ENCODE peak calls at places on chromosome 9, in nine cellular contexts. One of them, this sample, is unnamed.

GRCh38 chr9:115035872-115036612 is 81.9 kb downstream of the TNC start:
- DNase-seq in CD8-positive, alpha-beta memory T cell: no peak
- DNase-seq in HuH-7.5: no peak
- DNase-seq in activated CD4-positive, alpha-beta T cell treated with anti-CD3 and anti-CD28 coated beads, Interleukin-2, amount 50 U/mL, for 48 hours: peak; percentile 56
- DNase-seq in astrocyte of the spinal cord: peak; percentile 87
- DNase-seq in WERI-Rb-1: no peak
- DNase-seq in stimulated activated CD4-positive, alpha-beta T cell treated with anti-CD3 and anti-CD28 coated beads, Interleukin-12 subunit alpha, Interleukin-12 subunit beta, amount 100 ng/mL, for 48 hours: peak; percentile 56
- DNase-seq in IMR-90: peak; percentile 86
- DNase-seq in substantia nigra: no peak
- DNase-seq in this sample: no peak

GRCh38 chr9:82532504-82532903 is 530.4 kb downstream of the RASEF start:
- DNase-seq in HuH-7.5: no peak
- DNase-seq in astrocyte of the spinal cord: no peak
- DNase-seq in IMR-90: peak; percentile 19
- DNase-seq in activated CD4-positive, alpha-beta T cell treated with anti-CD3 and anti-CD28 coated beads, Interleukin-2, amount 50 U/mL, for 48 hours: no peak
- DNase-seq in substantia nigra: no peak
- DNase-seq in stimulated activated CD4-positive, alpha-beta T cell treated with anti-CD3 and anti-CD28 coated beads, Interleukin-12 subunit alpha, Interleukin-12 subunit beta, amount 100 ng/mL, for 48 hours: no peak
- DNase-seq in WERI-Rb-1: no peak
- DNase-seq in CD8-positive, alpha-beta memory T cell: no peak
- DNase-seq in this sample: no peak

GRCh38 chr9:125190371-125190801 is 783 bp upstream of the PPP6C start:
- DNase-seq in IMR-90: no peak
- DNase-seq in WERI-Rb-1: no peak
- DNase-seq in stimulated activated CD4-positive, alpha-beta T cell treated with anti-CD3 and anti-CD28 coated beads, Interleukin-12 subunit alpha, Interleukin-12 subunit beta, amount 100 ng/mL, for 48 hours: peak; percentile 8
- DNase-seq in activated CD4-positive, alpha-beta T cell treated with anti-CD3 and anti-CD28 coated beads, Interleukin-2, amount 50 U/mL, for 48 hours: peak; percentile 33
- DNase-seq in substantia nigra: no peak
- DNase-seq in CD8-positive, alpha-beta memory T cell: no peak
- DNase-seq in HuH-7.5: no peak
- DNase-seq in astrocyte of the spinal cord: no peak
- DNase-seq in this sample: no peak

GRCh38 chr9:37446401-37446800 is 18.8 kb downstream of the ZBTB5 start:
- DNase-seq in astrocyte of the spinal cord: no peak
- DNase-seq in WERI-Rb-1: peak; percentile 38
- DNase-seq in IMR-90: no peak
- DNase-seq in stimulated activated CD4-positive, alpha-beta T cell treated with anti-CD3 and anti-CD28 coated beads, Interleukin-12 subunit alpha, Interleukin-12 subunit beta, amount 100 ng/mL, for 48 hours: no peak
- DNase-seq in activated CD4-positive, alpha-beta T cell treated with anti-CD3 and anti-CD28 coated beads, Interleukin-2, amount 50 U/mL, for 48 hours: no peak
- DNase-seq in substantia nigra: no peak
- DNase-seq in CD8-positive, alpha-beta memory T cell: no peak
- DNase-seq in HuH-7.5: no peak
- DNase-seq in this sample: no peak

GRCh38 chr9:76562511-76562911 is 103.5 kb downstream of the GCNT1 start:
- DNase-seq in CD8-positive, alpha-beta memory T cell: no peak
- DNase-seq in IMR-90: peak; percentile 59
- DNase-seq in substantia nigra: no peak
- DNase-seq in stimulated activated CD4-positive, alpha-beta T cell treated with anti-CD3 and anti-CD28 coated beads, Interleukin-12 subunit alpha, Interleukin-12 subunit beta, amount 100 ng/mL, for 48 hours: no peak
- DNase-seq in HuH-7.5: no peak
- DNase-seq in activated CD4-positive, alpha-beta T cell treated with anti-CD3 and anti-CD28 coated beads, Interleukin-2, amount 50 U/mL, for 48 hours: no peak
- DNase-seq in WERI-Rb-1: no peak
- DNase-seq in astrocyte of the spinal cord: peak; percentile 37
- DNase-seq in this sample: no peak

GRCh38 chr9:132049323-132049882 is 30.3 kb downstream of the MED27 start:
- DNase-seq in activated CD4-positive, alpha-beta T cell treated with anti-CD3 and anti-CD28 coated beads, Interleukin-2, amount 50 U/mL, for 48 hours: no peak
- DNase-seq in substantia nigra: peak; percentile 51
- DNase-seq in IMR-90: no peak
- DNase-seq in HuH-7.5: no peak
- DNase-seq in astrocyte of the spinal cord: no peak
- DNase-seq in CD8-positive, alpha-beta memory T cell: no peak
- DNase-seq in stimulated activated CD4-positive, alpha-beta T cell treated with anti-CD3 and anti-CD28 coated beads, Interleukin-12 subunit alpha, Interleukin-12 subunit beta, amount 100 ng/mL, for 48 hours: no peak
- DNase-seq in WERI-Rb-1: no peak
- DNase-seq in this sample: no peak

GRCh38 chr9:76987594-76988200 is 31.8 kb upstream of the FOXB2 start:
- DNase-seq in CD8-positive, alpha-beta memory T cell: no peak
- DNase-seq in substantia nigra: peak; percentile 5
- DNase-seq in WERI-Rb-1: peak; percentile 55
- DNase-seq in IMR-90: peak; percentile 44
- DNase-seq in astrocyte of the spinal cord: peak; percentile 43
- DNase-seq in HuH-7.5: peak; percentile 15
- DNase-seq in stimulated activated CD4-positive, alpha-beta T cell treated with anti-CD3 and anti-CD28 coated beads, Interleukin-12 subunit alpha, Interleukin-12 subunit beta, amount 100 ng/mL, for 48 hours: no peak
- DNase-seq in activated CD4-positive, alpha-beta T cell treated with anti-CD3 and anti-CD28 coated beads, Interleukin-2, amount 50 U/mL, for 48 hours: no peak
- DNase-seq in this sample: no peak

GRCh38 chr9:100591639-100592412 is 13.9 kb downstream of the CAVIN4 start:
- DNase-seq in WERI-Rb-1: no peak
- DNase-seq in HuH-7.5: no peak
- DNase-seq in CD8-positive, alpha-beta memory T cell: no peak
- DNase-seq in activated CD4-positive, alpha-beta T cell treated with anti-CD3 and anti-CD28 coated beads, Interleukin-2, amount 50 U/mL, for 48 hours: no peak
- DNase-seq in IMR-90: no peak
- DNase-seq in astrocyte of the spinal cord: no peak
- DNase-seq in stimulated activated CD4-positive, alpha-beta T cell treated with anti-CD3 and anti-CD28 coated beads, Interleukin-12 subunit alpha, Interleukin-12 subunit beta, amount 100 ng/mL, for 48 hours: no peak
- DNase-seq in substantia nigra: no peak
- DNase-seq in this sample: no peak

GRCh38 chr9:74458832-74459231 is 38.3 kb upstream of the RORB start:
- DNase-seq in HuH-7.5: no peak
- DNase-seq in CD8-positive, alpha-beta memory T cell: no peak
- DNase-seq in activated CD4-positive, alpha-beta T cell treated with anti-CD3 and anti-CD28 coated beads, Interleukin-2, amount 50 U/mL, for 48 hours: no peak
- DNase-seq in astrocyte of the spinal cord: no peak
- DNase-seq in stimulated activated CD4-positive, alpha-beta T cell treated with anti-CD3 and anti-CD28 coated beads, Interleukin-12 subunit alpha, Interleukin-12 subunit beta, amount 100 ng/mL, for 48 hours: no peak
- DNase-seq in WERI-Rb-1: no peak
- DNase-seq in substantia nigra: no peak
- DNase-seq in IMR-90: no peak
- DNase-seq in this sample: no peak

GRCh38 chr9:109311281-109311680 is 9.6 kb downstream of the EPB41L4B start:
- DNase-seq in astrocyte of the spinal cord: peak; percentile 36
- DNase-seq in substantia nigra: no peak
- DNase-seq in stimulated activated CD4-positive, alpha-beta T cell treated with anti-CD3 and anti-CD28 coated beads, Interleukin-12 subunit alpha, Interleukin-12 subunit beta, amount 100 ng/mL, for 48 hours: no peak
- DNase-seq in activated CD4-positive, alpha-beta T cell treated with anti-CD3 and anti-CD28 coated beads, Interleukin-2, amount 50 U/mL, for 48 hours: no peak
- DNase-seq in CD8-positive, alpha-beta memory T cell: no peak
- DNase-seq in HuH-7.5: no peak
- DNase-seq in WERI-Rb-1: no peak
- DNase-seq in IMR-90: peak; percentile 27
- DNase-seq in this sample: no peak

GRCh38 chr9:27945386-27945785 is 372.1 kb upstream of the C9orf72 start:
- DNase-seq in IMR-90: no peak
- DNase-seq in substantia nigra: no peak
- DNase-seq in WERI-Rb-1: no peak
- DNase-seq in activated CD4-positive, alpha-beta T cell treated with anti-CD3 and anti-CD28 coated beads, Interleukin-2, amount 50 U/mL, for 48 hours: no peak
- DNase-seq in CD8-positive, alpha-beta memory T cell: no peak
- DNase-seq in stimulated activated CD4-positive, alpha-beta T cell treated with anti-CD3 and anti-CD28 coated beads, Interleukin-12 subunit alpha, Interleukin-12 subunit beta, amount 100 ng/mL, for 48 hours: no peak
- DNase-seq in astrocyte of the spinal cord: peak; percentile 38
- DNase-seq in HuH-7.5: no peak
- DNase-seq in this sample: no peak

GRCh38 chr9:98787766-98788335 is 8.5 kb downstream of the ANKS6 start:
- DNase-seq in WERI-Rb-1: no peak
- DNase-seq in IMR-90: no peak
- DNase-seq in HuH-7.5: no peak
- DNase-seq in astrocyte of the spinal cord: no peak
- DNase-seq in CD8-positive, alpha-beta memory T cell: no peak
- DNase-seq in substantia nigra: no peak
- DNase-seq in activated CD4-positive, alpha-beta T cell treated with anti-CD3 and anti-CD28 coated beads, Interleukin-2, amount 50 U/mL, for 48 hours: no peak
- DNase-seq in stimulated activated CD4-positive, alpha-beta T cell treated with anti-CD3 and anti-CD28 coated beads, Interleukin-12 subunit alpha, Interleukin-12 subunit beta, amount 100 ng/mL, for 48 hours: no peak
- DNase-seq in this sample: no peak

GRCh38 chr9:87518702-87519335 is 21.2 kb downstream of the DAPK1 start:
- DNase-seq in IMR-90: no peak
- DNase-seq in HuH-7.5: no peak
- DNase-seq in activated CD4-positive, alpha-beta T cell treated with anti-CD3 and anti-CD28 coated beads, Interleukin-2, amount 50 U/mL, for 48 hours: no peak
- DNase-seq in CD8-positive, alpha-beta memory T cell: no peak
- DNase-seq in stimulated activated CD4-positive, alpha-beta T cell treated with anti-CD3 and anti-CD28 coated beads, Interleukin-12 subunit alpha, Interleukin-12 subunit beta, amount 100 ng/mL, for 48 hours: no peak
- DNase-seq in substantia nigra: no peak
- DNase-seq in astrocyte of the spinal cord: no peak
- DNase-seq in WERI-Rb-1: no peak
- DNase-seq in this sample: no peak

GRCh38 chr9:93288891-93289883 is 105.2 kb downstream of the WNK2 start:
- DNase-seq in HuH-7.5: peak; percentile 97
- DNase-seq in activated CD4-positive, alpha-beta T cell treated with anti-CD3 and anti-CD28 coated beads, Interleukin-2, amount 50 U/mL, for 48 hours: no peak
- DNase-seq in CD8-positive, alpha-beta memory T cell: no peak
- DNase-seq in WERI-Rb-1: no peak
- DNase-seq in stimulated activated CD4-positive, alpha-beta T cell treated with anti-CD3 and anti-CD28 coated beads, Interleukin-12 subunit alpha, Interleukin-12 subunit beta, amount 100 ng/mL, for 48 hours: no peak
- DNase-seq in IMR-90: peak; percentile 62
- DNase-seq in substantia nigra: no peak
- DNase-seq in astrocyte of the spinal cord: no peak
- DNase-seq in this sample: no peak

GRCh38 chr9:73269430-73270101 is 117.9 kb downstream of the ANXA1 start:
- DNase-seq in CD8-positive, alpha-beta memory T cell: no peak
- DNase-seq in astrocyte of the spinal cord: peak; percentile 58
- DNase-seq in IMR-90: peak; percentile 2
- DNase-seq in HuH-7.5: peak; percentile 5
- DNase-seq in substantia nigra: no peak
- DNase-seq in activated CD4-positive, alpha-beta T cell treated with anti-CD3 and anti-CD28 coated beads, Interleukin-2, amount 50 U/mL, for 48 hours: no peak
- DNase-seq in stimulated activated CD4-positive, alpha-beta T cell treated with anti-CD3 and anti-CD28 coated beads, Interleukin-12 subunit alpha, Interleukin-12 subunit beta, amount 100 ng/mL, for 48 hours: no peak
- DNase-seq in WERI-Rb-1: no peak
- DNase-seq in this sample: no peak

GRCh38 chr9:134961331-134962064 is 43.8 kb upstream of the FCN1 start:
- DNase-seq in CD8-positive, alpha-beta memory T cell: no peak
- DNase-seq in activated CD4-positive, alpha-beta T cell treated with anti-CD3 and anti-CD28 coated beads, Interleukin-2, amount 50 U/mL, for 48 hours: no peak
- DNase-seq in astrocyte of the spinal cord: no peak
- DNase-seq in WERI-Rb-1: peak; percentile 6
- DNase-seq in substantia nigra: no peak
- DNase-seq in IMR-90: no peak
- DNase-seq in HuH-7.5: no peak
- DNase-seq in stimulated activated CD4-positive, alpha-beta T cell treated with anti-CD3 and anti-CD28 coated beads, Interleukin-12 subunit alpha, Interleukin-12 subunit beta, amount 100 ng/mL, for 48 hours: no peak
- DNase-seq in this sample: no peak

GRCh38 chr9:100222674-100223073 is 123.6 kb downstream of the INVS start:
- DNase-seq in IMR-90: peak; percentile 53
- DNase-seq in CD8-positive, alpha-beta memory T cell: no peak
- DNase-seq in activated CD4-positive, alpha-beta T cell treated with anti-CD3 and anti-CD28 coated beads, Interleukin-2, amount 50 U/mL, for 48 hours: no peak
- DNase-seq in HuH-7.5: no peak
- DNase-seq in WERI-Rb-1: no peak
- DNase-seq in stimulated activated CD4-positive, alpha-beta T cell treated with anti-CD3 and anti-CD28 coated beads, Interleukin-12 subunit alpha, Interleukin-12 subunit beta, amount 100 ng/mL, for 48 hours: no peak
- DNase-seq in astrocyte of the spinal cord: peak; percentile 58
- DNase-seq in substantia nigra: no peak
- DNase-seq in this sample: no peak

GRCh38 chr9:88258587-88258986 is 120.3 kb upstream of the SPATA31C2 start:
- DNase-seq in substantia nigra: no peak
- DNase-seq in activated CD4-positive, alpha-beta T cell treated with anti-CD3 and anti-CD28 coated beads, Interleukin-2, amount 50 U/mL, for 48 hours: no peak
- DNase-seq in HuH-7.5: no peak
- DNase-seq in WERI-Rb-1: no peak
- DNase-seq in stimulated activated CD4-positive, alpha-beta T cell treated with anti-CD3 and anti-CD28 coated beads, Interleukin-12 subunit alpha, Interleukin-12 subunit beta, amount 100 ng/mL, for 48 hours: no peak
- DNase-seq in IMR-90: no peak
- DNase-seq in CD8-positive, alpha-beta memory T cell: no peak
- DNase-seq in astrocyte of the spinal cord: peak; percentile 28
- DNase-seq in this sample: no peak

GRCh38 chr9:80376180-80376579 is 804.4 kb downstream of the TLE4 start:
- DNase-seq in activated CD4-positive, alpha-beta T cell treated with anti-CD3 and anti-CD28 coated beads, Interleukin-2, amount 50 U/mL, for 48 hours: no peak
- DNase-seq in HuH-7.5: no peak
- DNase-seq in CD8-positive, alpha-beta memory T cell: no peak
- DNase-seq in stimulated activated CD4-positive, alpha-beta T cell treated with anti-CD3 and anti-CD28 coated beads, Interleukin-12 subunit alpha, Interleukin-12 subunit beta, amount 100 ng/mL, for 48 hours: no peak
- DNase-seq in astrocyte of the spinal cord: no peak
- DNase-seq in WERI-Rb-1: no peak
- DNase-seq in substantia nigra: no peak
- DNase-seq in IMR-90: no peak
- DNase-seq in this sample: no peak

GRCh38 chr9:13444272-13444608 is 164.7 kb upstream of the MPDZ start:
- DNase-seq in activated CD4-positive, alpha-beta T cell treated with anti-CD3 and anti-CD28 coated beads, Interleukin-2, amount 50 U/mL, for 48 hours: no peak
- DNase-seq in substantia nigra: no peak
- DNase-seq in HuH-7.5: no peak
- DNase-seq in stimulated activated CD4-positive, alpha-beta T cell treated with anti-CD3 and anti-CD28 coated beads, Interleukin-12 subunit alpha, Interleukin-12 subunit beta, amount 100 ng/mL, for 48 hours: no peak
- DNase-seq in astrocyte of the spinal cord: no peak
- DNase-seq in IMR-90: no peak
- DNase-seq in CD8-positive, alpha-beta memory T cell: no peak
- DNase-seq in WERI-Rb-1: no peak
- DNase-seq in this sample: no peak

GRCh38 chr9:93097496-93098205 is 1.6 kb downstream of the CARD19 start:
- DNase-seq in WERI-Rb-1: no peak
- DNase-seq in stimulated activated CD4-positive, alpha-beta T cell treated with anti-CD3 and anti-CD28 coated beads, Interleukin-12 subunit alpha, Interleukin-12 subunit beta, amount 100 ng/mL, for 48 hours: no peak
- DNase-seq in HuH-7.5: no peak
- DNase-seq in astrocyte of the spinal cord: no peak
- DNase-seq in CD8-positive, alpha-beta memory T cell: peak; percentile 53
- DNase-seq in activated CD4-positive, alpha-beta T cell treated with anti-CD3 and anti-CD28 coated beads, Interleukin-2, amount 50 U/mL, for 48 hours: no peak
- DNase-seq in substantia nigra: peak; percentile 58
- DNase-seq in IMR-90: peak; percentile 12
- DNase-seq in this sample: no peak

GRCh38 chr9:92720807-92721535 is 43.7 kb downstream of the BICD2 start:
- DNase-seq in IMR-90: no peak
- DNase-seq in CD8-positive, alpha-beta memory T cell: no peak
- DNase-seq in stimulated activated CD4-positive, alpha-beta T cell treated with anti-CD3 and anti-CD28 coated beads, Interleukin-12 subunit alpha, Interleukin-12 subunit beta, amount 100 ng/mL, for 48 hours: no peak
- DNase-seq in substantia nigra: no peak
- DNase-seq in HuH-7.5: no peak
- DNase-seq in activated CD4-positive, alpha-beta T cell treated with anti-CD3 and anti-CD28 coated beads, Interleukin-2, amount 50 U/mL, for 48 hours: no peak
- DNase-seq in WERI-Rb-1: no peak
- DNase-seq in astrocyte of the spinal cord: no peak
- DNase-seq in this sample: no peak

GRCh38 chr9:36878161-36878560 is 155.9 kb downstream of the PAX5 start:
- DNase-seq in activated CD4-positive, alpha-beta T cell treated with anti-CD3 and anti-CD28 coated beads, Interleukin-2, amount 50 U/mL, for 48 hours: no peak
- DNase-seq in WERI-Rb-1: no peak
- DNase-seq in astrocyte of the spinal cord: no peak
- DNase-seq in stimulated activated CD4-positive, alpha-beta T cell treated with anti-CD3 and anti-CD28 coated beads, Interleukin-12 subunit alpha, Interleukin-12 subunit beta, amount 100 ng/mL, for 48 hours: no peak
- DNase-seq in HuH-7.5: no peak
- DNase-seq in CD8-positive, alpha-beta memory T cell: no peak
- DNase-seq in IMR-90: no peak
- DNase-seq in substantia nigra: no peak
- DNase-seq in this sample: no peak

GRCh38 chr9:88497224-88497623 is 37.8 kb upstream of the NXNL2 start:
- DNase-seq in CD8-positive, alpha-beta memory T cell: no peak
- DNase-seq in activated CD4-positive, alpha-beta T cell treated with anti-CD3 and anti-CD28 coated beads, Interleukin-2, amount 50 U/mL, for 48 hours: no peak
- DNase-seq in WERI-Rb-1: no peak
- DNase-seq in IMR-90: no peak
- DNase-seq in substantia nigra: no peak
- DNase-seq in stimulated activated CD4-positive, alpha-beta T cell treated with anti-CD3 and anti-CD28 coated beads, Interleukin-12 subunit alpha, Interleukin-12 subunit beta, amount 100 ng/mL, for 48 hours: no peak
- DNase-seq in astrocyte of the spinal cord: no peak
- DNase-seq in HuH-7.5: no peak
- DNase-seq in this sample: no peak

GRCh38 chr9:17938256-17938655 is 359.4 kb downstream of the SH3GL2 start:
- DNase-seq in HuH-7.5: no peak
- DNase-seq in IMR-90: no peak
- DNase-seq in WERI-Rb-1: no peak
- DNase-seq in stimulated activated CD4-positive, alpha-beta T cell treated with anti-CD3 and anti-CD28 coated beads, Interleukin-12 subunit alpha, Interleukin-12 subunit beta, amount 100 ng/mL, for 48 hours: no peak
- DNase-seq in astrocyte of the spinal cord: no peak
- DNase-seq in activated CD4-positive, alpha-beta T cell treated with anti-CD3 and anti-CD28 coated beads, Interleukin-2, amount 50 U/mL, for 48 hours: no peak
- DNase-seq in CD8-positive, alpha-beta memory T cell: no peak
- DNase-seq in substantia nigra: no peak
- DNase-seq in this sample: no peak

GRCh38 chr9:36862206-36863145 is 171.6 kb downstream of the PAX5 start:
- DNase-seq in stimulated activated CD4-positive, alpha-beta T cell treated with anti-CD3 and anti-CD28 coated beads, Interleukin-12 subunit alpha, Interleukin-12 subunit beta, amount 100 ng/mL, for 48 hours: no peak
- DNase-seq in activated CD4-positive, alpha-beta T cell treated with anti-CD3 and anti-CD28 coated beads, Interleukin-2, amount 50 U/mL, for 48 hours: no peak
- DNase-seq in HuH-7.5: peak; percentile 81
- DNase-seq in CD8-positive, alpha-beta memory T cell: no peak
- DNase-seq in substantia nigra: peak; percentile 21
- DNase-seq in astrocyte of the spinal cord: peak; percentile 27
- DNase-seq in WERI-Rb-1: peak; percentile 44
- DNase-seq in IMR-90: peak; percentile 35
- DNase-seq in this sample: no peak

GRCh38 chr9:129868571-129869486 is 33.6 kb downstream of the USP20 start:
- DNase-seq in stimulated activated CD4-positive, alpha-beta T cell treated with anti-CD3 and anti-CD28 coated beads, Interleukin-12 subunit alpha, Interleukin-12 subunit beta, amount 100 ng/mL, for 48 hours: peak; percentile 66
- DNase-seq in activated CD4-positive, alpha-beta T cell treated with anti-CD3 and anti-CD28 coated beads, Interleukin-2, amount 50 U/mL, for 48 hours: peak; percentile 79
- DNase-seq in substantia nigra: no peak
- DNase-seq in WERI-Rb-1: no peak
- DNase-seq in IMR-90: no peak
- DNase-seq in CD8-positive, alpha-beta memory T cell: peak; percentile 96
- DNase-seq in HuH-7.5: no peak
- DNase-seq in astrocyte of the spinal cord: no peak
- DNase-seq in this sample: no peak

GRCh38 chr9:130833324-130833990 is 1.6 kb upstream of the ABL1 start:
- DNase-seq in CD8-positive, alpha-beta memory T cell: no peak
- DNase-seq in IMR-90: peak; percentile 78
- DNase-seq in activated CD4-positive, alpha-beta T cell treated with anti-CD3 and anti-CD28 coated beads, Interleukin-2, amount 50 U/mL, for 48 hours: no peak
- DNase-seq in stimulated activated CD4-positive, alpha-beta T cell treated with anti-CD3 and anti-CD28 coated beads, Interleukin-12 subunit alpha, Interleukin-12 subunit beta, amount 100 ng/mL, for 48 hours: no peak
- DNase-seq in HuH-7.5: no peak
- DNase-seq in WERI-Rb-1: peak; percentile 27
- DNase-seq in substantia nigra: no peak
- DNase-seq in astrocyte of the spinal cord: peak; percentile 78
- DNase-seq in this sample: no peak

GRCh38 chr9:131739192-131739961 is 499 bp downstream of the RAPGEF1 start:
- DNase-seq in substantia nigra: no peak
- DNase-seq in stimulated activated CD4-positive, alpha-beta T cell treated with anti-CD3 and anti-CD28 coated beads, Interleukin-12 subunit alpha, Interleukin-12 subunit beta, amount 100 ng/mL, for 48 hours: no peak
- DNase-seq in HuH-7.5: peak; percentile 75
- DNase-seq in IMR-90: no peak
- DNase-seq in astrocyte of the spinal cord: peak; percentile 33
- DNase-seq in CD8-positive, alpha-beta memory T cell: peak; percentile 62
- DNase-seq in activated CD4-positive, alpha-beta T cell treated with anti-CD3 and anti-CD28 coated beads, Interleukin-2, amount 50 U/mL, for 48 hours: no peak
- DNase-seq in WERI-Rb-1: peak; percentile 32
- DNase-seq in this sample: no peak

GRCh38 chr9:38091310-38092199 is 22.5 kb upstream of the SHB start:
- DNase-seq in astrocyte of the spinal cord: no peak
- DNase-seq in IMR-90: no peak
- DNase-seq in WERI-Rb-1: peak; percentile 52
- DNase-seq in CD8-positive, alpha-beta memory T cell: no peak
- DNase-seq in stimulated activated CD4-positive, alpha-beta T cell treated with anti-CD3 and anti-CD28 coated beads, Interleukin-12 subunit alpha, Interleukin-12 subunit beta, amount 100 ng/mL, for 48 hours: no peak
- DNase-seq in substantia nigra: no peak
- DNase-seq in HuH-7.5: no peak
- DNase-seq in activated CD4-positive, alpha-beta T cell treated with anti-CD3 and anti-CD28 coated beads, Interleukin-2, amount 50 U/mL, for 48 hours: no peak
- DNase-seq in this sample: no peak

This sample was measured in NCI-H524 treated with DMSO at 0.1 percent for 48 hours.